ENCODE peak calls at places on chromosomes 12 and 14, in seven cellular contexts. P, O, N, G, X, T and R are unnamed samples.

GRCh38 chr14:88327497-88327896 is 4.4 kb upstream of the KCNK10 start:
- DNase-seq in T (no peak), X (no peak), G (no peak), N (no peak), O (no peak), P (no peak), R (no peak)

GRCh38 chr14:100546051-100546443 is 41.2 kb downstream of the BEGAIN start:
- DNase-seq in G (peak), P (no peak), N (no peak), X (peak), T (no peak), O (no peak), R (peak)

GRCh38 chr12:6277982-6278438 is 32.5 kb upstream of the PLEKHG6 start:
- DNase-seq in O (no peak), P (no peak), T (no peak), X (no peak), G (peak), N (no peak), R (no peak)

GRCh38 chr12:103677341-103677740 is 90.3 kb downstream of the STAB2 start:
- DNase-seq in X (no peak), T (no peak), G (no peak), N (no peak), O (no peak), P (no peak), R (no peak)

GRCh38 chr12:68932701-68933563 is at the start of gene CPM:
- DNase-seq in O (peak), N (peak), X (peak), P (no peak), G (peak), T (peak), R (peak)

GRCh38 chr14:22813145-22813544 is 2.1 kb downstream of the SLC7A7 start:
- DNase-seq in O (no peak), G (no peak), T (no peak), X (no peak), N (no peak), P (no peak), R (no peak)

GRCh38 chr12:120849765-120850164 is 54.4 kb downstream of the SPPL3 start:
- DNase-seq in N (peak), X (no peak), G (no peak), P (no peak), O (no peak), T (peak), R (peak)

GRCh38 chr14:69719501-69719951 is 47.4 kb upstream of the SRSF5 start:
- DNase-seq in P (no peak), N (no peak), T (peak), G (no peak), X (no peak), O (no peak), R (peak)

GRCh38 chr14:75303415-75303814 is 24.8 kb downstream of the FOS start:
- DNase-seq in P (no peak), T (peak), G (peak), X (no peak), O (peak), N (peak), R (peak)

GRCh38 chr14:99752486-99753121 is 40.6 kb upstream of the EML1 start:
- DNase-seq in T (peak), G (no peak), O (no peak), X (no peak), P (no peak), N (peak), R (peak)

GRCh38 chr14:37034410-37035285 is 137.8 kb downstream of the SLC25A21 start:
- DNase-seq in G (no peak), P (no peak), T (no peak), N (no peak), X (no peak), O (no peak), R (no peak)

GRCh38 chr12:11965258-11965910 is 105.4 kb upstream of the BCL2L14 start:
- DNase-seq in G (no peak), T (no peak), N (no peak), X (no peak), P (no peak), O (no peak), R (no peak)

GRCh38 chr12:75724913-75725312 is 213.5 kb upstream of the KRR1 start:
- DNase-seq in X (no peak), N (peak), T (peak), G (no peak), O (no peak), P (no peak), R (peak)

GRCh38 chr12:11719678-11720099 is 70.2 kb downstream of the ETV6 start:
- DNase-seq in P (peak), O (no peak), T (peak), G (no peak), N (peak), X (no peak), R (peak)

GRCh38 chr12:69570545-69571399 is 14.5 kb upstream of the CCT2 start:
- DNase-seq in N (peak), T (peak), G (peak), O (peak), P (peak), X (peak), R (peak)